ENCODE peak calls at places on chromosomes 3 and 15, in seven cellular contexts. D, J, Y, C, F, U and Q are unnamed samples.

GRCh38 chr15:69190091-69190490 is 29.7 kb downstream of the GLCE start:
- DNase-seq in D (no peak), J (no peak), Y (no peak), C (no peak), F (no peak), U (no peak), Q (no peak)

GRCh38 chr3:32109256-32109655 is 2.8 kb downstream of the GPD1L start:
- DNase-seq in D (no peak), J (no peak), Y (no peak), C (peak), F (peak), U (no peak), Q (peak)

GRCh38 chr15:38496151-38496550 is 42.2 kb downstream of the FAM98B start:
- DNase-seq in D (no peak), J (no peak), Y (no peak), C (no peak), F (no peak), U (no peak), Q (no peak)

GRCh38 chr15:56964182-56964581 is 45.7 kb downstream of the TCF12 start:
- DNase-seq in D (no peak), J (no peak), Y (no peak), C (peak), F (no peak), U (no peak), Q (no peak)

GRCh38 chr3:134772591-134772990 is 22.5 kb upstream of the EPHB1 start:
- DNase-seq in D (no peak), J (no peak), Y (no peak), C (no peak), F (no peak), U (no peak), Q (no peak)

GRCh38 chr3:153163349-153164008 is 1.5 kb downstream of the RAP2B start:
- DNase-seq in D (no peak), J (no peak), Y (no peak), C (peak), F (no peak), U (no peak), Q (peak)

GRCh38 chr3:41863024-41863423 is 98.9 kb downstream of the ULK4 start:
- DNase-seq in D (peak), J (no peak), Y (peak), C (no peak), F (no peak), U (no peak), Q (no peak)

GRCh38 chr3:128804017-128804816 is 75.2 kb upstream of the ACAD9 start:
- DNase-seq in D (no peak), J (no peak), Y (no peak), C (peak), F (no peak), U (peak), Q (peak)

GRCh38 chr3:23873941-23874340 is 42.8 kb downstream of the NKIRAS1 start:
- DNase-seq in D (no peak), J (no peak), Y (no peak), C (no peak), F (no peak), U (no peak), Q (peak)

GRCh38 chr15:64774556-64775523 is 549 bp downstream of the RBPMS2 start:
- DNase-seq in D (peak), J (no peak), Y (no peak), C (peak), F (no peak), U (peak), Q (peak)

GRCh38 chr15:63500265-63501250 is 3.8 kb upstream of the USP3 start:
- DNase-seq in D (peak), J (no peak), Y (no peak), C (no peak), F (no peak), U (no peak), Q (no peak)

GRCh38 chr3:125148836-125149235 is 63.7 kb downstream of the SLC12A8 start:
- DNase-seq in D (no peak), J (no peak), Y (no peak), C (peak), F (no peak), U (no peak), Q (no peak)

GRCh38 chr15:75952512-75952911 is 48.8 kb downstream of the FBXO22 start:
- DNase-seq in D (no peak), J (no peak), Y (no peak), C (no peak), F (no peak), U (no peak), Q (no peak)

GRCh38 chr15:101267320-101268104 is 9.8 kb downstream of the SELENOS start:
- DNase-seq in D (no peak), J (no peak), Y (no peak), C (peak), F (peak), U (peak), Q (peak)

GRCh38 chr3:184332370-184333090 is 4.9 kb upstream of the FAM131A start:
- DNase-seq in D (peak), J (no peak), Y (no peak), C (peak), F (no peak), U (peak), Q (peak)

GRCh38 chr15:81338422-81339007 is 14.6 kb upstream of the STARD5 start:
- DNase-seq in D (no peak), J (no peak), Y (no peak), C (peak), F (peak), U (peak), Q (peak)

GRCh38 chr3:178684881-178685590 is 148.8 kb downstream of the KCNMB2 start:
- DNase-seq in D (no peak), J (no peak), Y (no peak), C (no peak), F (no peak), U (no peak), Q (no peak)

GRCh38 chr3:145094355-145094941 is 1066.5 kb downstream of the PLOD2 start:
- DNase-seq in D (peak), J (no peak), Y (no peak), C (peak), F (no peak), U (peak), Q (peak)

GRCh38 chr3:160577551-160578195 is 12.3 kb upstream of the KPNA4 start:
- DNase-seq in D (peak), J (no peak), Y (peak), C (peak), F (no peak), U (no peak), Q (peak)

GRCh38 chr3:138726966-138727365 is 107.8 kb downstream of the PIK3CB start:
- DNase-seq in D (no peak), J (no peak), Y (no peak), C (peak), F (no peak), U (peak), Q (no peak)

GRCh38 chr3:192514081-192514753 is 213.1 kb downstream of the FGF12 start:
- DNase-seq in D (peak), J (peak), Y (no peak), C (no peak), F (no peak), U (no peak), Q (peak)

GRCh38 chr15:23003736-23004135 is 23.6 kb upstream of the CYFIP1 start:
- DNase-seq in D (no peak), J (no peak), Y (no peak), C (no peak), F (no peak), U (no peak), Q (no peak)

GRCh38 chr3:58899953-58900298 is 149.9 kb downstream of the CFAP20DC start:
- DNase-seq in D (no peak), J (no peak), Y (no peak), C (no peak), F (no peak), U (no peak), Q (no peak)

GRCh38 chr3:62873672-62874397 is 1.4 kb downstream of the CADPS start:
- DNase-seq in D (peak), J (peak), Y (no peak), C (peak), F (no peak), U (no peak), Q (no peak)